ENCODE peak calls at places on chromosomes 4 and X, in ten cellular contexts. One of them, this sample, is unnamed.
A peak's percentile ranks its signal among the peaks of the same experiment; 100 is the strongest.

GRCh38 chrX:48493890-48494364 is 14.9 kb upstream of the PORCN start:
- DNase-seq in sciatic nerve: no peak
- DNase-seq in NCI-H1436: no peak
- DNase-seq in ureter: no peak
- DNase-seq in activated CD4-positive, alpha-beta T cell treated with anti-CD3 and anti-CD28 coated beads for 1 hour: no peak
- DNase-seq in NCI-H446 treated with DMSO at 0.1 percent for 48 hours: no peak
- DNase-seq in cardiac fibroblast: peak; percentile 79
- DNase-seq in H54: no peak
- DNase-seq in stimulated activated CD8-positive, alpha-beta memory T cell treated with anti-CD3 and anti-CD28 coated beads, Interleukin-12 subunit alpha, Interleukin-12 subunit beta, amount 100 ng/mL, for 4 hours: no peak
- DNase-seq in activated T-helper 9 cell treated with anti-CD3 and anti-CD28 coated beads, Interleukin-2, amount 50 U/mL, for 16 hours: no peak
- DNase-seq in this sample: no peak

GRCh38 chr4:104870495-104871228 is 276.0 kb upstream of the TET2 start:
- DNase-seq in sciatic nerve: no peak
- DNase-seq in NCI-H1436: no peak
- DNase-seq in ureter: no peak
- DNase-seq in activated CD4-positive, alpha-beta T cell treated with anti-CD3 and anti-CD28 coated beads for 1 hour: no peak
- DNase-seq in NCI-H446 treated with DMSO at 0.1 percent for 48 hours: no peak
- DNase-seq in cardiac fibroblast: no peak
- DNase-seq in H54: no peak
- DNase-seq in stimulated activated CD8-positive, alpha-beta memory T cell treated with anti-CD3 and anti-CD28 coated beads, Interleukin-12 subunit alpha, Interleukin-12 subunit beta, amount 100 ng/mL, for 4 hours: no peak
- DNase-seq in activated T-helper 9 cell treated with anti-CD3 and anti-CD28 coated beads, Interleukin-2, amount 50 U/mL, for 16 hours: no peak
- DNase-seq in this sample: no peak

GRCh38 chr4:183798921-183799307 is 106.2 kb upstream of the STOX2 start:
- DNase-seq in sciatic nerve: no peak
- DNase-seq in NCI-H1436: no peak
- DNase-seq in ureter: no peak
- DNase-seq in activated CD4-positive, alpha-beta T cell treated with anti-CD3 and anti-CD28 coated beads for 1 hour: no peak
- DNase-seq in NCI-H446 treated with DMSO at 0.1 percent for 48 hours: no peak
- DNase-seq in cardiac fibroblast: no peak
- DNase-seq in H54: no peak
- DNase-seq in stimulated activated CD8-positive, alpha-beta memory T cell treated with anti-CD3 and anti-CD28 coated beads, Interleukin-12 subunit alpha, Interleukin-12 subunit beta, amount 100 ng/mL, for 4 hours: no peak
- DNase-seq in activated T-helper 9 cell treated with anti-CD3 and anti-CD28 coated beads, Interleukin-2, amount 50 U/mL, for 16 hours: no peak
- DNase-seq in this sample: no peak

GRCh38 chr4:70839537-70840093 is at the start of gene GRSF1:
- DNase-seq in sciatic nerve: peak; percentile 97
- DNase-seq in NCI-H1436: peak; percentile 89
- DNase-seq in ureter: peak; percentile 97
- DNase-seq in activated CD4-positive, alpha-beta T cell treated with anti-CD3 and anti-CD28 coated beads for 1 hour: peak; percentile 90
- DNase-seq in NCI-H446 treated with DMSO at 0.1 percent for 48 hours: peak; percentile 72
- DNase-seq in cardiac fibroblast: peak; percentile 92
- DNase-seq in H54: peak; percentile 80
- DNase-seq in stimulated activated CD8-positive, alpha-beta memory T cell treated with anti-CD3 and anti-CD28 coated beads, Interleukin-12 subunit alpha, Interleukin-12 subunit beta, amount 100 ng/mL, for 4 hours: peak; percentile 82
- DNase-seq in activated T-helper 9 cell treated with anti-CD3 and anti-CD28 coated beads, Interleukin-2, amount 50 U/mL, for 16 hours: peak; percentile 93
- DNase-seq in this sample: peak; percentile 96

GRCh38 chr4:98747659-98748091 is 89.3 kb upstream of the TSPAN5 start:
- DNase-seq in sciatic nerve: no peak
- DNase-seq in NCI-H1436: no peak
- DNase-seq in ureter: no peak
- DNase-seq in activated CD4-positive, alpha-beta T cell treated with anti-CD3 and anti-CD28 coated beads for 1 hour: no peak
- DNase-seq in NCI-H446 treated with DMSO at 0.1 percent for 48 hours: no peak
- DNase-seq in cardiac fibroblast: no peak
- DNase-seq in H54: no peak
- DNase-seq in stimulated activated CD8-positive, alpha-beta memory T cell treated with anti-CD3 and anti-CD28 coated beads, Interleukin-12 subunit alpha, Interleukin-12 subunit beta, amount 100 ng/mL, for 4 hours: no peak
- DNase-seq in activated T-helper 9 cell treated with anti-CD3 and anti-CD28 coated beads, Interleukin-2, amount 50 U/mL, for 16 hours: no peak
- DNase-seq in this sample: peak; percentile 49

GRCh38 chr4:26157541-26157940 is 163.3 kb upstream of the RBPJ start:
- DNase-seq in sciatic nerve: no peak
- DNase-seq in NCI-H1436: no peak
- DNase-seq in ureter: no peak
- DNase-seq in activated CD4-positive, alpha-beta T cell treated with anti-CD3 and anti-CD28 coated beads for 1 hour: no peak
- DNase-seq in NCI-H446 treated with DMSO at 0.1 percent for 48 hours: no peak
- DNase-seq in cardiac fibroblast: no peak
- DNase-seq in H54: no peak
- DNase-seq in stimulated activated CD8-positive, alpha-beta memory T cell treated with anti-CD3 and anti-CD28 coated beads, Interleukin-12 subunit alpha, Interleukin-12 subunit beta, amount 100 ng/mL, for 4 hours: no peak
- DNase-seq in activated T-helper 9 cell treated with anti-CD3 and anti-CD28 coated beads, Interleukin-2, amount 50 U/mL, for 16 hours: no peak
- DNase-seq in this sample: no peak

GRCh38 chrX:36908801-36909403 is 99.3 kb upstream of the FAM47C start:
- DNase-seq in sciatic nerve: no peak
- DNase-seq in NCI-H1436: no peak
- DNase-seq in ureter: no peak
- DNase-seq in activated CD4-positive, alpha-beta T cell treated with anti-CD3 and anti-CD28 coated beads for 1 hour: no peak
- DNase-seq in NCI-H446 treated with DMSO at 0.1 percent for 48 hours: peak; percentile 0
- DNase-seq in cardiac fibroblast: peak; percentile 43
- DNase-seq in H54: peak; percentile 0
- DNase-seq in stimulated activated CD8-positive, alpha-beta memory T cell treated with anti-CD3 and anti-CD28 coated beads, Interleukin-12 subunit alpha, Interleukin-12 subunit beta, amount 100 ng/mL, for 4 hours: no peak
- DNase-seq in activated T-helper 9 cell treated with anti-CD3 and anti-CD28 coated beads, Interleukin-2, amount 50 U/mL, for 16 hours: no peak
- DNase-seq in this sample: no peak

GRCh38 chr4:122099896-122100295 is 52.2 kb upstream of the BLTP1 start:
- DNase-seq in sciatic nerve: no peak
- DNase-seq in NCI-H1436: no peak
- DNase-seq in ureter: no peak
- DNase-seq in activated CD4-positive, alpha-beta T cell treated with anti-CD3 and anti-CD28 coated beads for 1 hour: no peak
- DNase-seq in NCI-H446 treated with DMSO at 0.1 percent for 48 hours: no peak
- DNase-seq in cardiac fibroblast: peak; percentile 7
- DNase-seq in H54: no peak
- DNase-seq in stimulated activated CD8-positive, alpha-beta memory T cell treated with anti-CD3 and anti-CD28 coated beads, Interleukin-12 subunit alpha, Interleukin-12 subunit beta, amount 100 ng/mL, for 4 hours: no peak
- DNase-seq in activated T-helper 9 cell treated with anti-CD3 and anti-CD28 coated beads, Interleukin-2, amount 50 U/mL, for 16 hours: no peak
- DNase-seq in this sample: no peak

GRCh38 chr4:164648151-164648848 is 105.6 kb upstream of the SMIM31 start:
- DNase-seq in sciatic nerve: no peak
- DNase-seq in NCI-H1436: no peak
- DNase-seq in ureter: no peak
- DNase-seq in activated CD4-positive, alpha-beta T cell treated with anti-CD3 and anti-CD28 coated beads for 1 hour: no peak
- DNase-seq in NCI-H446 treated with DMSO at 0.1 percent for 48 hours: no peak
- DNase-seq in cardiac fibroblast: peak; percentile 5
- DNase-seq in H54: peak; percentile 7
- DNase-seq in stimulated activated CD8-positive, alpha-beta memory T cell treated with anti-CD3 and anti-CD28 coated beads, Interleukin-12 subunit alpha, Interleukin-12 subunit beta, amount 100 ng/mL, for 4 hours: no peak
- DNase-seq in activated T-helper 9 cell treated with anti-CD3 and anti-CD28 coated beads, Interleukin-2, amount 50 U/mL, for 16 hours: no peak
- DNase-seq in this sample: no peak

GRCh38 chr4:148026022-148026421 is 294.1 kb downstream of the ARHGAP10 start:
- DNase-seq in sciatic nerve: no peak
- DNase-seq in NCI-H1436: no peak
- DNase-seq in ureter: no peak
- DNase-seq in activated CD4-positive, alpha-beta T cell treated with anti-CD3 and anti-CD28 coated beads for 1 hour: no peak
- DNase-seq in NCI-H446 treated with DMSO at 0.1 percent for 48 hours: no peak
- DNase-seq in cardiac fibroblast: peak; percentile 76
- DNase-seq in H54: no peak
- DNase-seq in stimulated activated CD8-positive, alpha-beta memory T cell treated with anti-CD3 and anti-CD28 coated beads, Interleukin-12 subunit alpha, Interleukin-12 subunit beta, amount 100 ng/mL, for 4 hours: no peak
- DNase-seq in activated T-helper 9 cell treated with anti-CD3 and anti-CD28 coated beads, Interleukin-2, amount 50 U/mL, for 16 hours: no peak
- DNase-seq in this sample: no peak

GRCh38 chr4:150004481-150004880 is 73.8 kb upstream of the DCLK2 start:
- DNase-seq in sciatic nerve: no peak
- DNase-seq in NCI-H1436: no peak
- DNase-seq in ureter: no peak
- DNase-seq in activated CD4-positive, alpha-beta T cell treated with anti-CD3 and anti-CD28 coated beads for 1 hour: no peak
- DNase-seq in NCI-H446 treated with DMSO at 0.1 percent for 48 hours: no peak
- DNase-seq in cardiac fibroblast: peak; percentile 65
- DNase-seq in H54: no peak
- DNase-seq in stimulated activated CD8-positive, alpha-beta memory T cell treated with anti-CD3 and anti-CD28 coated beads, Interleukin-12 subunit alpha, Interleukin-12 subunit beta, amount 100 ng/mL, for 4 hours: no peak
- DNase-seq in activated T-helper 9 cell treated with anti-CD3 and anti-CD28 coated beads, Interleukin-2, amount 50 U/mL, for 16 hours: no peak
- DNase-seq in this sample: no peak

GRCh38 chr4:180500146-180500545 is 1743.1 kb upstream of the TENM3 start:
- DNase-seq in sciatic nerve: no peak
- DNase-seq in NCI-H1436: no peak
- DNase-seq in ureter: no peak
- DNase-seq in activated CD4-positive, alpha-beta T cell treated with anti-CD3 and anti-CD28 coated beads for 1 hour: no peak
- DNase-seq in NCI-H446 treated with DMSO at 0.1 percent for 48 hours: no peak
- DNase-seq in cardiac fibroblast: no peak
- DNase-seq in H54: no peak
- DNase-seq in stimulated activated CD8-positive, alpha-beta memory T cell treated with anti-CD3 and anti-CD28 coated beads, Interleukin-12 subunit alpha, Interleukin-12 subunit beta, amount 100 ng/mL, for 4 hours: no peak
- DNase-seq in activated T-helper 9 cell treated with anti-CD3 and anti-CD28 coated beads, Interleukin-2, amount 50 U/mL, for 16 hours: no peak
- DNase-seq in this sample: no peak

GRCh38 chr4:57491388-57491787 is 381.2 kb upstream of the IGFBP7 start:
- DNase-seq in sciatic nerve: no peak
- DNase-seq in NCI-H1436: no peak
- DNase-seq in ureter: no peak
- DNase-seq in activated CD4-positive, alpha-beta T cell treated with anti-CD3 and anti-CD28 coated beads for 1 hour: no peak
- DNase-seq in NCI-H446 treated with DMSO at 0.1 percent for 48 hours: no peak
- DNase-seq in cardiac fibroblast: no peak
- DNase-seq in H54: no peak
- DNase-seq in stimulated activated CD8-positive, alpha-beta memory T cell treated with anti-CD3 and anti-CD28 coated beads, Interleukin-12 subunit alpha, Interleukin-12 subunit beta, amount 100 ng/mL, for 4 hours: no peak
- DNase-seq in activated T-helper 9 cell treated with anti-CD3 and anti-CD28 coated beads, Interleukin-2, amount 50 U/mL, for 16 hours: no peak
- DNase-seq in this sample: no peak

GRCh38 chr4:25879991-25880641 is 17.3 kb upstream of the SEL1L3 start:
- DNase-seq in sciatic nerve: no peak
- DNase-seq in NCI-H1436: no peak
- DNase-seq in ureter: no peak
- DNase-seq in activated CD4-positive, alpha-beta T cell treated with anti-CD3 and anti-CD28 coated beads for 1 hour: no peak
- DNase-seq in NCI-H446 treated with DMSO at 0.1 percent for 48 hours: no peak
- DNase-seq in cardiac fibroblast: peak; percentile 81
- DNase-seq in H54: no peak
- DNase-seq in stimulated activated CD8-positive, alpha-beta memory T cell treated with anti-CD3 and anti-CD28 coated beads, Interleukin-12 subunit alpha, Interleukin-12 subunit beta, amount 100 ng/mL, for 4 hours: no peak
- DNase-seq in activated T-helper 9 cell treated with anti-CD3 and anti-CD28 coated beads, Interleukin-2, amount 50 U/mL, for 16 hours: no peak
- DNase-seq in this sample: no peak

GRCh38 chr4:10160280-10160856 is 43.8 kb upstream of the WDR1 start:
- DNase-seq in sciatic nerve: no peak
- DNase-seq in NCI-H1436: no peak
- DNase-seq in ureter: no peak
- DNase-seq in activated CD4-positive, alpha-beta T cell treated with anti-CD3 and anti-CD28 coated beads for 1 hour: no peak
- DNase-seq in NCI-H446 treated with DMSO at 0.1 percent for 48 hours: no peak
- DNase-seq in cardiac fibroblast: peak; percentile 65
- DNase-seq in H54: no peak
- DNase-seq in stimulated activated CD8-positive, alpha-beta memory T cell treated with anti-CD3 and anti-CD28 coated beads, Interleukin-12 subunit alpha, Interleukin-12 subunit beta, amount 100 ng/mL, for 4 hours: no peak
- DNase-seq in activated T-helper 9 cell treated with anti-CD3 and anti-CD28 coated beads, Interleukin-2, amount 50 U/mL, for 16 hours: no peak
- DNase-seq in this sample: no peak

GRCh38 chrX:136879001-136879667 is 1.4 kb downstream of the RBMX start:
- DNase-seq in sciatic nerve: no peak
- DNase-seq in NCI-H1436: no peak
- DNase-seq in ureter: no peak
- DNase-seq in activated CD4-positive, alpha-beta T cell treated with anti-CD3 and anti-CD28 coated beads for 1 hour: no peak
- DNase-seq in NCI-H446 treated with DMSO at 0.1 percent for 48 hours: no peak
- DNase-seq in cardiac fibroblast: peak; percentile 29
- DNase-seq in H54: no peak
- DNase-seq in stimulated activated CD8-positive, alpha-beta memory T cell treated with anti-CD3 and anti-CD28 coated beads, Interleukin-12 subunit alpha, Interleukin-12 subunit beta, amount 100 ng/mL, for 4 hours: no peak
- DNase-seq in activated T-helper 9 cell treated with anti-CD3 and anti-CD28 coated beads, Interleukin-2, amount 50 U/mL, for 16 hours: no peak
- DNase-seq in this sample: no peak

GRCh38 chr4:135277116-135277979 is 1075.8 kb upstream of the PABPC4L start:
- DNase-seq in sciatic nerve: no peak
- DNase-seq in NCI-H1436: no peak
- DNase-seq in ureter: no peak
- DNase-seq in activated CD4-positive, alpha-beta T cell treated with anti-CD3 and anti-CD28 coated beads for 1 hour: no peak
- DNase-seq in NCI-H446 treated with DMSO at 0.1 percent for 48 hours: no peak
- DNase-seq in cardiac fibroblast: peak; percentile 49
- DNase-seq in H54: no peak
- DNase-seq in stimulated activated CD8-positive, alpha-beta memory T cell treated with anti-CD3 and anti-CD28 coated beads, Interleukin-12 subunit alpha, Interleukin-12 subunit beta, amount 100 ng/mL, for 4 hours: no peak
- DNase-seq in activated T-helper 9 cell treated with anti-CD3 and anti-CD28 coated beads, Interleukin-2, amount 50 U/mL, for 16 hours: no peak
- DNase-seq in this sample: no peak

This sample was measured in transverse colon.